ENCODE peak calls at places on chromosomes 6 and 20, in nine cellular contexts. U is ovary, Q is body of pancreas, R is cardiac muscle cell, X is psoas muscle, T is heart left ventricle, S is esophagus squamous epithelium, O is adrenal gland, H is lung. L is an unnamed sample.

GRCh38 chr6:82040405-82041221 is 206.9 kb downstream of the IBTK start:
- DNase-seq in U (peak; percentile 36), Q (peak; percentile 43), R (peak; percentile 76), X (no peak), T (peak; percentile 31), S (no peak), O (peak; percentile 76), H (no peak), L (peak; percentile 35)

GRCh38 chr6:106553440-106553839 is 75.9 kb downstream of the RTN4IP1 start:
- DNase-seq in U (no peak), Q (no peak), R (no peak), X (no peak), T (no peak), S (no peak), O (no peak), H (no peak), L (no peak)

GRCh38 chr20:4613718-4614620 is 107.7 kb upstream of the PRND start:
- DNase-seq in U (no peak), Q (peak; percentile 38), R (peak; percentile 91), X (no peak), T (peak; percentile 51), S (peak; percentile 11), O (peak; percentile 78), H (no peak), L (peak; percentile 49)

GRCh38 chr6:166277892-166278578 is 30.2 kb downstream of the PRR18 start:
- DNase-seq in U (no peak), Q (no peak), R (no peak), X (no peak), T (no peak), S (no peak), O (no peak), H (no peak), L (no peak)

GRCh38 chr6:48098923-48099322 is 12.1 kb downstream of the PTCHD4 start:
- DNase-seq in U (no peak), Q (no peak), R (peak; percentile 24), X (no peak), T (no peak), S (no peak), O (no peak), H (no peak), L (no peak)

GRCh38 chr6:19988555-19988954 is 151.4 kb downstream of the ID4 start:
- DNase-seq in U (no peak), Q (no peak), R (peak; percentile 24), X (no peak), T (no peak), S (no peak), O (no peak), H (no peak), L (no peak)

GRCh38 chr20:58616411-58616810 is 34.7 kb upstream of the STX16 start:
- DNase-seq in U (no peak), Q (no peak), R (no peak), X (no peak), T (no peak), S (no peak), O (no peak), H (no peak), L (no peak)

GRCh38 chr6:63467247-63467954 is 104.9 kb upstream of the LOC128125822 start:
- DNase-seq in U (no peak), Q (no peak), R (no peak), X (no peak), T (no peak), S (no peak), O (no peak), H (no peak), L (no peak)

DNA sequence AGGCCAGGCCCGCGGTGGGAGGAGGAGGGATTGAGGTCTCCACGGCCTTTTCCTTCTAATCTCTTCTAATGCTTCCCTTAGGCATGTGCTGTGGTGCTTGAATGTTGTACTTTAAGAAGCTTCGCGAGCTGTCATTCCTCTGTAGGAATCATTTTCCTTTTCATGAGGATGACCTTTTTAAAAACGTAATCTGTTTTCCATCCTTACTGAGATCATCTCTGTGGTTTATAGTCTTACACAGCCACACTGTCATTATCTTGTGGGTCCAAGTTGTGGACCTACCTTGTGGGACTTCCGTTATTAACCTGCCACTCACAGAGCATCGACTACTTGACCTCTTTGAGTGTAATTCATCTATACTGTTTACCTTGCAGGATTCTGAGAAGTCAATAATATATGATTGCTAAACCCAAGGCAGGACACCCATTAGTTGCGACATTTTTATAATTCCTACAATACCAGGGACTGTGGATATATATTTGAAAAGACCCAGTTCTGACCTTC is 716 bp downstream of the SLC25A27 start:
- DNase-seq in U (no peak), Q (no peak), R (no peak), X (no peak), T (no peak), S (no peak), O (no peak), H (no peak), L (no peak)
- H3K4me3 ChIP-seq in U (peak overlapping the region; percentile 97), Q (peak overlapping the region; percentile 42), R (peak overlapping the region; percentile 62), X (peak overlapping the region; percentile 97), T (peak overlapping the region; percentile 69), S (peak overlapping the region; percentile 90), O (peak overlapping the region; percentile 39), H (peak overlapping the region; percentile 94), L (peak overlapping the region; percentile 91)

DNA sequence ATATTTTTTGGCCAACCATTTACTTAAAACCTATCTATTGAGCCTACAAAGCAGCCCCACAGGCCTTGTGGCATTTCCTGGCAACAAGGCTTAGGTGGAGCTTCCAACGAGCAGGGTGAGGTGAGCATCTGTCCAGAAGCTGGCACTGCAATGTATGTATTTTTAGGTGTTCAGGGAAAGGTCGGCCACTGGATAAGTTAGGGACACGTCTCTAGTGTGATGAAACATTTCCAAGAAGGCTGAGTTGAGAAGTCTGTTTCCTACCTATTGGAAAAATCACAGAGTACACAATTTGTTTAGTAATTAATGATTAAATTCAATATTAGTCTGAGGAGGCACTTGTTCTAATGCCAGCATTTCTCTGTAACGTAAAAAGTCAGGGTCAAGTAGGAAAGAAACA is 17.8 kb upstream of the RCAN2 start:
- DNase-seq in U (no peak), Q (no peak), R (no peak), X (no peak), T (peak; percentile 75), S (no peak), O (no peak), H (no peak), L (no peak)
- TF ChIP-seq CTCF in U (no peak), Q (no peak), R (no peak), X (no peak), T (no peak), S (no peak), O (no peak), H (no peak), L (no peak)

GRCh38 chr6:36296240-36296639 is 26.4 kb downstream of the PNPLA1 start:
- DNase-seq in U (no peak), Q (no peak), R (peak; percentile 39), X (no peak), T (no peak), S (no peak), O (no peak), H (no peak), L (no peak)

GRCh38 chr6:36301085-36301658 is 31.3 kb downstream of the PNPLA1 start:
- DNase-seq in U (no peak), Q (no peak), R (no peak), X (no peak), T (no peak), S (no peak), O (no peak), H (no peak), L (no peak)

GRCh38 chr6:36297511-36297910 is 27.7 kb downstream of the PNPLA1 start:
- DNase-seq in U (no peak), Q (no peak), R (no peak), X (no peak), T (no peak), S (no peak), O (no peak), H (no peak), L (no peak)

GRCh38 chr6:36301781-36302180 is 31.9 kb downstream of the PNPLA1 start:
- DNase-seq in U (no peak), Q (no peak), R (no peak), X (no peak), T (no peak), S (no peak), O (no peak), H (no peak), L (no peak)

GRCh38 chr6:36298037-36298436 is 28.2 kb downstream of the PNPLA1 start:
- DNase-seq in U (no peak), Q (no peak), R (no peak), X (no peak), T (no peak), S (no peak), O (no peak), H (no peak), L (no peak)
- H3K9me3 ChIP-seq in U (no peaks in the 10 kb centered on the region), Q (no peaks in the 10 kb centered on the region), R (no peaks in the 10 kb centered on the region), X (no peaks in the 10 kb centered on the region), T (no peaks in the 10 kb centered on the region), S (no peaks in the 10 kb centered on the region), O (no peaks in the 10 kb centered on the region), H (no peaks in the 10 kb centered on the region), L (no peaks in the 10 kb centered on the region)

GRCh38 chr6:155974359-155974758 is 518.7 kb upstream of the NOX3 start:
- DNase-seq in U (no peak), Q (no peak), R (no peak), X (no peak), T (no peak), S (no peak), O (no peak), H (no peak), L (no peak)

GRCh38 chr6:155968921-155969320 is 513.3 kb upstream of the NOX3 start:
- DNase-seq in U (no peak), Q (no peak), R (no peak), X (no peak), T (no peak), S (no peak), O (no peak), H (no peak), L (no peak)

GRCh38 chr6:155967326-155967725 is 511.7 kb upstream of the NOX3 start:
- DNase-seq in U (no peak), Q (no peak), R (no peak), X (no peak), T (no peak), S (no peak), O (no peak), H (no peak), L (no peak)

GRCh38 chr6:155974967-155975366 is 519.3 kb upstream of the NOX3 start:
- DNase-seq in U (no peak), Q (no peak), R (no peak), X (no peak), T (no peak), S (no peak), O (no peak), H (no peak), L (no peak)

DNA sequence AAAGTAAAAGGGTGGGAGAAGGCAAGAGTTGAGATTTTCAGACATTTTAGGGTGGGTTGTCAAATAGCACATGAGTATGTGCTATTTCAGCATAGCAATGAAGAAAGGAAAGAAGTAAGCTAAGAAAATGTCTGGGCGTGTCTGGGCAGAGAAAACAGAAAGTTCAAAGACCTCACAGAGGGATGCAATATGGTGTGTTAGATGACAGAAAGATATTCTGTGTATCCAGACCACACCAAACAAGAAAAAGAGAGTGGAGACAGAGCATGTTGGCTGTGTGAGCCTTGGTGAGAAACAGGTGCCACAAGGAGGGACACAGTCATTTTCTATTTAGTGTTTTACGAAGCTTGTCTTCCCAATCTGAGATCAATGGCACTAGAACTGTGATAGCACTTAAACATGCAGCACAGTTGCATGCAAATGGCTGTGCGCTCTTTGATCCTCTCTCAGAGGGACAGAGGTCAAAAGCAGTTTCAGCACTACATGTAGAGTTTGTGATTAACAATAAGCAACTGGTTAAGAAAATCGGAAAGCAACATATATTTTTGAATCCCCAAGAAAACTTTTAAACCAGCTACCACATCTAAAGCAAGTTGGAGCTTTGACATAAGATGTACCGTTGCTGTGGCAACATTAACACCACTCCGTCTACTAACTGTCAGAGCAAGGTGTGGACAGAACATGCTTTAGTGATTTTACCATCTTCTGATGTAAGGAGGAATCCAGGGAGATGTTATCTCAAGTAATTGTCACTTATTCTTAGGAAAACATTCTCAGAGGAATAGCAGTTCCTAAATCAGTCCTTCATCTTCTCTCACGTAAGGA is 515.5 kb upstream of the NOX3 start:
- DNase-seq in U (no peak), Q (no peak), R (no peak), X (no peak), T (no peak), S (no peak), O (no peak), H (no peak), L (no peak)
- H3K4me3 ChIP-seq in U (no peak overlapping the region), Q (no peak overlapping the region), R (no peak overlapping the region), X (no peak overlapping the region), T (no peak overlapping the region), S (no peak overlapping the region), O (no peak overlapping the region), H (no peak overlapping the region), L (no peak overlapping the region)